ENCODE peak calls at places on chromosomes 2 and 18, in eight cellular contexts. E is neuronal stem cell, B is astrocyte, R is right cardiac atrium, P is GM23248, U is A549, Q is heart left ventricle, N is DND-41. V is an unnamed sample. For H3K4me1, the result is how much of the 10 kb centered on the place peaks cover.

GRCh38 chr2:9230051-9230802 is 23.6 kb downstream of the ASAP2 start:
- DNase-seq in U (no peak), E (no peak), P (peak), Q (peak), N (no peak), B (no peak), R (peak), V (no peak)

GRCh38 chr2:235496239-235496621 is 2.4 kb downstream of the AGAP1 start:
- DNase-seq in R (no peak), Q (no peak), B (peak), E (no peak), N (no peak), P (peak), U (no peak), V (no peak)

GRCh38 chr2:85106489-85107180 is 26.6 kb upstream of the TCF7L1 start:
- DNase-seq in Q (no peak), B (peak), U (no peak), P (peak), E (no peak), R (no peak), N (no peak), V (peak)

GRCh38 chr2:106582431-106583143 is 95.4 kb downstream of the CD8B2 start:
- DNase-seq in R (peak), Q (peak), B (peak), P (peak), E (peak), N (peak), U (peak), V (peak)

GRCh38 chr2:62038980-62039771 is 133.7 kb downstream of the COMMD1 start:
- DNase-seq in E (no peak), U (no peak), B (peak), R (no peak), P (peak), N (peak), Q (no peak), V (peak)

GRCh38 chr2:230266654-230267053 is 41.1 kb downstream of the SP140 start:
- DNase-seq in Q (no peak), B (no peak), R (no peak), N (no peak), P (no peak), U (no peak), E (no peak), V (no peak)

GRCh38 chr2:43127208-43127940 is 99.0 kb downstream of the ZFP36L2 start:
- DNase-seq in P (peak), R (peak), Q (peak), E (no peak), U (peak), N (peak), B (no peak), V (no peak)

GRCh38 chr2:17162721-17163120 is 355.5 kb downstream of the RAD51AP2 start:
- DNase-seq in U (no peak), P (no peak), B (no peak), R (no peak), E (no peak), Q (no peak), N (no peak), V (peak)

GRCh38 chr18:76592981-76593381 is 97.9 kb upstream of the ZNF516 start:
- DNase-seq in E (no peak), P (no peak), R (no peak), B (no peak), U (no peak), Q (no peak), N (no peak), V (peak)

GRCh38 chr18:12839526-12840196 is 44.4 kb downstream of the PTPN2 start:
- DNase-seq in E (no peak), N (peak), P (peak), R (no peak), U (no peak), Q (no peak), B (peak), V (peak)

GRCh38 chr18:36769611-36770314 is 59.0 kb downstream of the TPGS2 start:
- DNase-seq in Q (no peak), P (peak), U (peak), B (no peak), N (no peak), R (peak), E (peak), V (no peak)

GRCh38 chr2:231530099-231531085 is at the start of gene NMUR1:
- DNase-seq in B (no peak), E (peak), Q (peak), N (no peak), U (peak), R (peak), P (peak), V (peak)

GRCh38 chr2:42781204-42781603 is 11.2 kb downstream of the HAAO start:
- DNase-seq in B (no peak), Q (no peak), P (no peak), E (no peak), N (no peak), R (no peak), U (no peak), V (no peak)

GRCh38 chr2:162704496-162704895 is 134.1 kb downstream of the KCNH7 start:
- DNase-seq in Q (no peak), P (no peak), B (no peak), R (no peak), E (no peak), N (no peak), U (no peak), V (no peak)

GRCh38 chr2:232522014-232522854 is 2.0 kb downstream of the PRSS56 start:
- DNase-seq in N (peak), Q (peak), R (peak), E (no peak), U (peak), P (peak), B (no peak), V (peak)

GRCh38 chr2:190781604-190782198 is 98.9 kb upstream of the GLS start:
- DNase-seq in E (peak), B (peak), P (peak), N (peak), Q (peak), R (no peak), U (peak), V (peak)

GRCh38 chr2:231891514-231891905 is 34.7 kb downstream of the NPPC start:
- DNase-seq in U (no peak), B (no peak), P (no peak), E (no peak), N (no peak), R (no peak), Q (no peak), V (no peak)

GRCh38 chr2:20586379-20586715 is 64.6 kb downstream of the HS1BP3 start:
- DNase-seq in P (no peak), R (no peak), N (no peak), B (no peak), Q (no peak), E (no peak), U (no peak), V (no peak)

GRCh38 chr2:43138441-43138840 is 88.0 kb downstream of the ZFP36L2 start:
- DNase-seq in P (no peak), B (no peak), E (no peak), Q (no peak), U (no peak), N (peak), R (no peak), V (no peak)

GRCh38 chr2:17793803-17794349 is 22.4 kb upstream of the MSGN1 start:
- DNase-seq in P (peak), B (no peak), R (no peak), U (no peak), E (no peak), N (no peak), Q (no peak), V (peak)

GRCh38 chr2:157052685-157053224 is 204.8 kb upstream of the GALNT5 start:
- DNase-seq in R (no peak), P (peak), U (peak), N (no peak), B (peak), Q (no peak), E (no peak), V (peak)

GRCh38 chr18:10687161-10687925 is 161.5 kb downstream of the NAPG start:
- DNase-seq in P (no peak), R (no peak), B (no peak), Q (no peak), E (no peak), N (no peak), U (no peak), V (no peak)

GRCh38 chr2:232478571-232479340 is 8.9 kb downstream of the ECEL1 start:
- DNase-seq in N (no peak), U (no peak), B (no peak), R (no peak), P (no peak), E (no peak), Q (no peak), V (no peak)

GRCh38 chr2:43874776-43875451 is 36.1 kb downstream of the ABCG8 start:
- DNase-seq in U (no peak), R (no peak), E (no peak), P (no peak), N (no peak), Q (no peak), B (no peak), V (no peak)

GRCh38 chr2:180670302-180671003 is 310.0 kb upstream of the UBE2E3 start:
- DNase-seq in E (no peak), U (no peak), N (no peak), P (no peak), B (no peak), Q (no peak), R (no peak), V (no peak)

GRCh38 chr2:108243566-108243965 is 3.8 kb downstream of the SULT1C3 start:
- DNase-seq in N (no peak), P (peak), U (no peak), Q (no peak), R (no peak), B (no peak), E (no peak), V (peak)

GRCh38 chr18:48023334-48024008 is 93.0 kb upstream of the SMAD2 start:
- DNase-seq in U (peak), B (peak), E (peak), N (peak), R (no peak), Q (peak), P (peak), V (peak)

GRCh38 chr2:109331864-109332848 is 203.2 kb downstream of the SH3RF3 start:
- DNase-seq in N (peak), E (peak), Q (peak), B (peak), P (peak), R (peak), U (peak), V (peak)

GRCh38 chr18:14927701-14928100 is 179.7 kb downstream of the ANKRD30B start:
- DNase-seq in E (no peak), B (no peak), U (no peak), P (no peak), R (no peak), N (no peak), Q (no peak), V (no peak)

GRCh38 chr18:6315556-6316331 is 99.0 kb downstream of the L3MBTL4 start:
- DNase-seq in R (no peak), B (no peak), Q (no peak), U (no peak), P (no peak), N (no peak), E (no peak), V (no peak)

GRCh38 chr18:13543144-13543543 is 183.2 kb downstream of the FAM210A start:
- DNase-seq in R (no peak), N (no peak), E (no peak), P (no peak), B (no peak), U (no peak), Q (no peak), V (no peak)

GRCh38 chr2:71215447-71215846 is 11.5 kb downstream of the PAIP2B start:
- DNase-seq in E (no peak), P (no peak), N (no peak), U (no peak), Q (no peak), B (no peak), R (no peak), V (no peak)

GRCh38 chr2:233566141-233566956 is at the start of gene USP40:
- DNase-seq in R (peak), U (peak), P (peak), E (peak), N (peak), Q (peak), B (peak), V (peak)

GRCh38 chr2:25891672-25892071 is 13.4 kb upstream of the ASXL2 start:
- DNase-seq in U (no peak), B (no peak), P (no peak), R (no peak), Q (no peak), E (no peak), N (no peak), V (no peak)

GRCh38 chr2:204514439-204514838 is 30.8 kb upstream of the PARD3B start:
- DNase-seq in P (no peak), B (no peak), R (no peak), E (no peak), Q (no peak), N (no peak), U (no peak), V (no peak)

GRCh38 chr2:147844691-147845607 is at the start of gene ACVR2A:
- DNase-seq in Q (peak), B (peak), U (peak), P (peak), E (peak), R (peak), N (no peak), V (peak)

GRCh38 chr2:219561179-219562048 is 9.9 kb downstream of the OBSL1 start:
- DNase-seq in R (peak), P (no peak), N (no peak), U (no peak), E (no peak), B (no peak), Q (peak), V (no peak)
- H3K4me1 ChIP-seq in R (under half), P (under half), N (under half), U (under half), E (under half), B (under half), Q (under half), V (under half)

DNA sequence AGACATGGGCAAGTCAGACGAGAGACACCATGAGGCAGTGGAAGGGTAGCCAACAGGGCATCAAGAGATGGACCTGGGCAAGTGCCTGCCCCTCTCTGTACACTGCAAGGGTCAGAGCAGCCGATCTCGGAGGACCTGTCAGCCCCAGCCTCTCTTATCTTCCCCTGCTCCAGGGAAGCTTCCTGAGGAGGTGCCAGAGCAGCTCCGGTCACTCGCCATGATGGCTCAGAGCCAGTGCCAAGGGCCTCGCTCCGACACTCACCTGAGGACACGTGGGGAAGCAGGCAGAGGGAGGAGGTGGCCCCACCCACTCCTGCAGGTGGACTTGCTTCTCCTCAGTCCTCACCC is 88.7 kb downstream of the MCFD2 start:
- DNase-seq in U (no peak), R (no peak), B (no peak), P (no peak), E (no peak), N (no peak), Q (no peak), V (no peak)
- H3K4me1 ChIP-seq in U (under half), R (under half), B (under half), P (half or more), E (under half), N (under half), Q (under half), V (under half)

DNA sequence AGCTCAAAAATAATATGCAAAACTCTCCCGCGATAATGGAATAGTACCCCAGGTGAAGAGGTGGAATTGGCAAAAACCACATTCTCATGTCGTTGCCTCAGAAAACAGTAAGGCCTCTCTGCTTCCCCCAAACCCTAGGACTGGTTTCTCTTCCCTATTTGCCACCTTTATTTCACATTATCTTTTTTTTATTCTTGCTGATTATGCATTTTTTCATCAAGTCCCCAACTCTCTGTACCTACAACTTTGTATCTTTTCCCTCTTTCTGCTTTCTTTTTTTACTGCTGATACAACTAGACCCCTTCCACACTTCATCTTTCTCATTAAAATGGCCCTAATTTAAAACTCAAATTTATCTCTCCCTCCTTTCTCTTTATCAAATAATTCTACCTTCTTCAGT is 1472.2 kb downstream of the SUCLG1 start:
- DNase-seq in P (no peak), U (no peak), B (no peak), E (no peak), N (no peak), Q (no peak), R (no peak), V (no peak)
- H3K4me1 ChIP-seq in P (under half), U (under half), B (under half), E (under half), N (under half), Q (under half), R (under half), V (under half)

GRCh38 chr2:239255643-239256042 is 145.2 kb downstream of the HDAC4 start:
- DNase-seq in N (no peak), U (no peak), Q (no peak), P (no peak), E (no peak), R (no peak), B (no peak), V (no peak)

GRCh38 chr2:239253705-239254104 is 147.1 kb downstream of the HDAC4 start:
- DNase-seq in Q (no peak), U (no peak), E (no peak), B (no peak), P (no peak), N (no peak), R (no peak), V (no peak)

GRCh38 chr2:239256297-239256696 is 144.5 kb downstream of the HDAC4 start:
- DNase-seq in P (no peak), B (no peak), Q (no peak), U (no peak), R (no peak), N (no peak), E (no peak), V (no peak)

GRCh38 chr2:239253264-239253663 is 147.6 kb downstream of the HDAC4 start:
- DNase-seq in U (no peak), B (no peak), P (no peak), Q (no peak), N (no peak), R (no peak), E (no peak), V (no peak)

DNA sequence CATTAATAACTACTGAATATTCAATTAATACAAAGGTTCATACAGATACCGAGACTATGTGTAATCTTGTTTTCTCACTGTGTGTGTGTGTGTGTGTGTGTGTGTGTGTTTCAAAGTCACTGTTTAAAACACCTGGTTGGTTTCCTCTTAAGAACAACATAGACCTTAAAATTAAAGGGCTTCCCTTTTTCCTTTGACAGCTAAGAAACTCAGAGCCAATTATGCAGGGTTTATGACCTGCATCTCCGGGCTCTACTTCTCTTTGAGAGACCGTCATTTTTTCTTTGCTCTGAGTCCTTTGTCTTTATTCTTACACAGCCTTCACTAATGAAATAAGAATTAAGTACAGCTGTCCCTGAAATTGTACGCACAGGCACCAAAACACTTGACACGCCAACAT is 145.6 kb downstream of the HDAC4 start:
- DNase-seq in P (no peak), E (no peak), U (no peak), B (no peak), R (no peak), Q (no peak), N (no peak), V (no peak)
- H3K4me1 ChIP-seq in P (under half), E (under half), U (under half), B (under half), R (under half), Q (half or more), N (half or more), V (under half)